ENCODE peak calls at places on chromosomes 2 and 18, in ten cellular contexts. B is HFF-Myc, A is fibroblast of villous mesenchyme, C is endodermal cell, H is transverse colon, W is body of pancreas, D is HepG2, F is tibial artery, P is A673, I is thoracic aorta. U is an unnamed sample.

GRCh38 chr18:28288784-28289183 is 111.9 kb upstream of the CDH2 start:
- DNase-seq in H (no peak), D (no peak), I (no peak), B (no peak), C (no peak), A (no peak), W (no peak), F (no peak), P (no peak), U (no peak)

GRCh38 chr2:159202568-159203071 is 83.9 kb downstream of the WDSUB1 start:
- DNase-seq in W (peak; percentile 84), D (peak; percentile 20), B (peak; percentile 84), A (peak; percentile 97), F (peak; percentile 67), H (peak; percentile 29), I (peak; percentile 65), P (no peak), C (peak; percentile 47), U (peak; percentile 74)

GRCh38 chr2:55885129-55885943 is 38.2 kb downstream of the EFEMP1 start:
- DNase-seq in A (peak; percentile 96), F (no peak), D (no peak), W (peak; percentile 43), P (peak; percentile 82), C (no peak), B (peak; percentile 75), I (no peak), H (no peak), U (peak; percentile 28)

GRCh38 chr2:8542381-8543064 is 139.3 kb upstream of the ID2 start:
- DNase-seq in I (no peak), A (no peak), H (no peak), C (peak; percentile 35), B (no peak), W (no peak), P (no peak), F (no peak), D (no peak), U (no peak)

GRCh38 chr2:55224761-55225261 is 7.3 kb downstream of the CLHC1 start:
- DNase-seq in H (no peak), A (no peak), I (no peak), F (no peak), B (no peak), D (no peak), W (no peak), P (no peak), C (peak; percentile 65), U (no peak)

GRCh38 chr2:232013701-232014353 is 52.3 kb downstream of the DIS3L2 start:
- DNase-seq in I (no peak), D (no peak), H (no peak), P (peak; percentile 21), F (no peak), A (peak; percentile 93), C (no peak), W (no peak), B (peak; percentile 84), U (no peak)

GRCh38 chr18:77059294-77059916 is 73.2 kb downstream of the MBP start:
- DNase-seq in C (peak; percentile 75), I (no peak), P (peak; percentile 68), B (no peak), W (peak; percentile 57), D (peak; percentile 65), H (no peak), F (peak; percentile 61), A (peak; percentile 77), U (no peak)

GRCh38 chr2:98465456-98466201 is 21.0 kb downstream of the INPP4A start:
- DNase-seq in I (no peak), B (peak; percentile 55), F (peak; percentile 40), D (no peak), P (peak; percentile 88), W (peak; percentile 78), H (peak; percentile 90), A (peak; percentile 77), C (no peak), U (peak; percentile 81)

GRCh38 chr2:237125967-237126366 is 40.3 kb downstream of the COPS8 start:
- DNase-seq in F (no peak), I (no peak), B (no peak), C (no peak), W (no peak), H (no peak), A (no peak), P (no peak), D (peak; percentile 53), U (no peak)

GRCh38 chr2:64470921-64471320 is 17.0 kb downstream of the LGALSL start:
- DNase-seq in B (no peak), P (no peak), F (no peak), C (peak; percentile 62), W (no peak), A (no peak), I (no peak), D (no peak), H (no peak), U (no peak)

GRCh38 chr2:4763009-4763408 is 929.2 kb upstream of the SOX11 start:
- DNase-seq in F (no peak), H (no peak), W (peak; percentile 62), C (peak; percentile 82), P (peak; percentile 94), D (no peak), B (no peak), I (no peak), A (no peak), U (no peak)

GRCh38 chr2:155727097-155727906 is 605.2 kb downstream of the NR4A2 start:
- DNase-seq in A (no peak), B (no peak), P (no peak), H (no peak), F (no peak), C (peak; percentile 68), D (no peak), W (no peak), I (no peak), U (no peak)

GRCh38 chr2:220034356-220035121 is 407.1 kb downstream of the SLC4A3 start:
- DNase-seq in D (no peak), A (peak; percentile 54), H (no peak), P (no peak), C (no peak), F (no peak), W (no peak), I (no peak), B (peak; percentile 39), U (no peak)

GRCh38 chr2:233440714-233441113 is 86.4 kb downstream of the DGKD start:
- DNase-seq in I (no peak), F (no peak), H (peak; percentile 5), B (no peak), P (no peak), A (no peak), C (no peak), W (no peak), D (no peak), U (no peak)

GRCh38 chr2:69790601-69790959 is 38.9 kb upstream of the GMCL1 start:
- DNase-seq in P (no peak), I (no peak), B (no peak), D (no peak), H (no peak), A (no peak), F (no peak), C (no peak), W (no peak), U (no peak)

GRCh38 chr2:26558271-26559043 is 80.5 kb upstream of the OTOF start:
- DNase-seq in B (no peak), D (no peak), A (no peak), C (peak; percentile 69), I (no peak), W (no peak), H (no peak), F (no peak), P (peak; percentile 47), U (peak; percentile 13)
- H3K4me3 ChIP-seq in B (no peak overlapping the region), D (no peak overlapping the region), A (no peak overlapping the region), C (no peak overlapping the region), I (no peak overlapping the region), W (no peak overlapping the region), H (no peak overlapping the region), F (no peak overlapping the region), P (no peak overlapping the region), U (no peak overlapping the region)

GRCh38 chr18:63365909-63366269 is 1.1 kb downstream of the KDSR start:
- DNase-seq in A (peak; percentile 19), B (no peak), H (peak; percentile 24), I (no peak), C (no peak), W (no peak), P (peak; percentile 61), F (no peak), D (no peak), U (no peak)

GRCh38 chr18:63366991-63367240 is at the start of gene KDSR:
- DNase-seq in I (no peak), C (no peak), A (no peak), B (no peak), W (no peak), P (no peak), D (no peak), H (no peak), F (no peak), U (no peak)

GRCh38 chr18:63367241-63367953 is 391 bp upstream of the KDSR start:
- DNase-seq in C (peak; percentile 97), B (peak; percentile 94), H (peak; percentile 94), W (peak; percentile 97), D (peak; percentile 94), A (peak; percentile 99), F (peak; percentile 96), I (peak; percentile 74), P (peak; percentile 99), U (peak; percentile 97)

GRCh38 chr18:63366270-63366990 is 576 bp downstream of the KDSR start:
- DNase-seq in C (peak; percentile 91), P (peak; percentile 70), I (peak; percentile 16), W (peak; percentile 69), A (peak; percentile 59), H (peak; percentile 77), D (peak; percentile 64), B (no peak), F (peak; percentile 56), U (peak; percentile 53)

DNA sequence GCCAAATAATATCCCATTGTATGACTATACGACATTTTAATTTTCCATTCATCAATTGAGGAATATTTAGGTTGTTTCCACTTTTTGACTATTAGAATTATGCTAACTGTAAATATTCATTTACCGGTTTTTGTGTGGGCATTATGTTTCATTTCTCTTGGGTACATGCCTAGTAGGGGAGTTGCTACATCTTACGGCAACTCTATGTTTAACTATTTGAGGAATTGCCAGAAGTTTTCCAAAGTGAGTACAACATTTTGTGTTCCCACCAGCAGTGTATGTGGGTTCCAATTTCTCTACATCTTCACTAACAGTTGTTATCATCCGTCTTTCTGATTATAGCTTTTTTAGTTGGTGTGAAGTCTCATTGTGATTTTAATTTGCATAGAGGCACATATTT is 1.6 kb upstream of the KDSR start:
- DNase-seq in I (no peak), A (no peak), H (no peak), W (no peak), B (no peak), D (no peak), C (no peak), F (no peak), P (no peak), U (no peak)
- H3K4me3 ChIP-seq in I (peak overlapping the region; percentile 89), A (no peak overlapping the region), H (no peak overlapping the region), W (no peak overlapping the region), B (peak overlapping the region; percentile 87), D (no peak overlapping the region), C (no peak overlapping the region), F (no peak overlapping the region), P (peak overlapping the region; percentile 96), U (no peak overlapping the region)

GRCh38 chr2:238240761-238241711 is 1.2 kb upstream of the HES6 start:
- DNase-seq in C (peak; percentile 95), F (no peak), D (no peak), I (no peak), A (peak; percentile 27), H (peak; percentile 73), W (peak; percentile 92), B (no peak), P (peak; percentile 78), U (peak; percentile 48)
- H3K4me3 ChIP-seq in C (no peak overlapping the region), F (peak overlapping the region; percentile 68), D (no peak overlapping the region), I (peak overlapping the region; percentile 78), A (peak overlapping the region; percentile 56), H (peak overlapping the region; percentile 84), W (no peak overlapping the region), B (no peak overlapping the region), P (peak overlapping the region; percentile 71), U (no peak overlapping the region)

GRCh38 chr2:43130548-43130875 is 95.9 kb downstream of the ZFP36L2 start:
- DNase-seq in B (no peak), H (no peak), A (no peak), W (no peak), C (peak; percentile 40), P (no peak), D (no peak), F (no peak), I (no peak), U (no peak)
- H3K4me3 ChIP-seq in B (no peak overlapping the region), H (no peak overlapping the region), A (no peak overlapping the region), W (no peak overlapping the region), C (no peak overlapping the region), P (no peak overlapping the region), D (no peak overlapping the region), F (no peak overlapping the region), I (no peak overlapping the region), U (peak overlapping the region; percentile 6)

U was measured in heart left ventricle.